ENCODE peak calls at places on chromosomes 4 and X, in eight cellular contexts. K is DMS153; O is stimulated activated CD8-positive, alpha-beta memory T cell treated with anti-CD3 and anti-CD28 coated beads, Interleukin-4, amount 100 ng/mL, for 24 hours; T is NCI-H460; D is T-helper 2 cell; U is SK-N-SH; W is epithelial cell of esophagus; H is lung. X is an unnamed sample.

GRCh38 chr4:142550955-142551354 is 295.1 kb downstream of the INPP4B start:
- DNase-seq in K (peak; percentile 35), O (no peak), T (no peak), D (no peak), U (no peak), W (no peak), H (no peak), X (no peak)

GRCh38 chrX:96361844-96362243 is 322.8 kb upstream of the DIAPH2 start:
- DNase-seq in K (no peak), O (no peak), T (no peak), D (no peak), U (no peak), W (peak; percentile 65), H (no peak), X (no peak)

GRCh38 chr4:166091914-166092510 is 219.0 kb downstream of the TLL1 start:
- DNase-seq in K (no peak), O (no peak), T (peak; percentile 44), D (no peak), U (peak; percentile 9), W (peak; percentile 56), H (no peak), X (no peak)

GRCh38 chrX:24682739-24683432 is 10.8 kb upstream of the POLA1 start:
- DNase-seq in K (no peak), O (no peak), T (no peak), D (no peak), U (no peak), W (no peak), H (no peak), X (no peak)

GRCh38 chr4:165489786-165490185 is 111.0 kb downstream of the CPE start:
- DNase-seq in K (no peak), O (no peak), T (no peak), D (no peak), U (no peak), W (peak; percentile 92), H (no peak), X (no peak)

GRCh38 chr4:53306729-53307128 is 59.1 kb downstream of the SCFD2 start:
- DNase-seq in K (no peak), O (no peak), T (no peak), D (no peak), U (peak; percentile 33), W (no peak), H (no peak), X (no peak)

GRCh38 chr4:39732728-39733127 is 34.8 kb downstream of the UBE2K start:
- DNase-seq in K (no peak), O (no peak), T (no peak), D (no peak), U (no peak), W (peak; percentile 90), H (no peak), X (no peak)

GRCh38 chrX:72461766-72462165 is 110.9 kb downstream of the HDAC8 start:
- DNase-seq in K (no peak), O (no peak), T (peak; percentile 5), D (no peak), U (no peak), W (no peak), H (no peak), X (no peak)

GRCh38 chr4:122458625-122459024 is 2.1 kb upstream of the IL2 start:
- DNase-seq in K (no peak), O (no peak), T (no peak), D (peak; percentile 20), U (no peak), W (peak; percentile 73), H (no peak), X (no peak)

GRCh38 chr4:2937146-2937857 is 25.9 kb downstream of the NOP14 start:
- DNase-seq in K (peak; percentile 56), O (no peak), T (no peak), D (no peak), U (no peak), W (peak; percentile 99), H (peak; percentile 93), X (no peak)

GRCh38 chr4:169464080-169464479 is 148.3 kb downstream of the NEK1 start:
- DNase-seq in K (no peak), O (no peak), T (no peak), D (no peak), U (no peak), W (no peak), H (no peak), X (no peak)

GRCh38 chr4:24076811-24077210 is 187.0 kb upstream of the PPARGC1A start:
- DNase-seq in K (no peak), O (no peak), T (no peak), D (no peak), U (no peak), W (no peak), H (no peak), X (no peak)

GRCh38 chr4:168304744-168305459 is 13.7 kb downstream of the DDX60 start:
- DNase-seq in K (peak; percentile 45), O (no peak), T (peak; percentile 60), D (no peak), U (no peak), W (peak; percentile 98), H (no peak), X (no peak)

GRCh38 chr4:18081708-18082107 is 60.2 kb upstream of the LCORL start:
- DNase-seq in K (no peak), O (no peak), T (no peak), D (no peak), U (no peak), W (no peak), H (no peak), X (no peak)

GRCh38 chr4:81580346-81581013 is 108.8 kb upstream of the RASGEF1B start:
- DNase-seq in K (no peak), O (no peak), T (no peak), D (no peak), U (no peak), W (no peak), H (no peak), X (no peak)

GRCh38 chrX:71941771-71942170 is 31.1 kb downstream of the NHSL2 start:
- DNase-seq in K (no peak), O (no peak), T (no peak), D (no peak), U (no peak), W (peak; percentile 8), H (no peak), X (no peak)

GRCh38 chr4:148060264-148061138 is 328.6 kb downstream of the ARHGAP10 start:
- DNase-seq in K (no peak), O (no peak), T (no peak), D (peak; percentile 39), U (no peak), W (peak; percentile 56), H (no peak), X (no peak)

GRCh38 chrX:103729015-103729414 is 18.3 kb downstream of the TMEM31 start:
- DNase-seq in K (no peak), O (no peak), T (no peak), D (no peak), U (no peak), W (no peak), H (no peak), X (no peak)

GRCh38 chr4:105197777-105198176 is 51.1 kb downstream of the TET2 start:
- DNase-seq in K (no peak), O (no peak), T (no peak), D (no peak), U (no peak), W (peak; percentile 14), H (no peak), X (no peak)

GRCh38 chrX:149682956-149683947 is 28.6 kb upstream of the MAGEA11 start:
- DNase-seq in K (no peak), O (no peak), T (no peak), D (no peak), U (no peak), W (no peak), H (no peak), X (no peak)

X was measured in right atrium auricular region.